ENCODE peak calls at places on chromosomes 4 and X, in eight cellular contexts. J is C1 segment of cervical spinal cord; Q is activated naive CD8-positive, alpha-beta T cell treated with anti-CD3 and anti-CD28 coated beads, Interleukin-2, amount 50 U/mL, for 24 hours; Y is KBM-7; W is HCEC 1CT; S is T-helper 22 cell; C is RKO; K is osteocyte. T is an unnamed sample.

GRCh38 chr4:35124116-35124515 is 1120.2 kb downstream of the ARAP2 start:
- DNase-seq in C (no peak), K (no peak), Y (no peak), W (peak; percentile 13), Q (no peak), S (no peak), J (no peak), T (peak; percentile 18)

GRCh38 chrX:39301041-39301440 is 499.8 kb downstream of the MID1IP1 start:
- DNase-seq in W (no peak), Q (no peak), J (no peak), Y (no peak), K (no peak), C (no peak), S (no peak), T (no peak)

GRCh38 chr4:17968721-17969120 is 52.8 kb downstream of the LCORL start:
- DNase-seq in S (no peak), C (no peak), J (no peak), Y (no peak), W (no peak), Q (no peak), K (no peak), T (no peak)

GRCh38 chr4:113293043-113293560 is 243.6 kb downstream of the ANK2 start:
- DNase-seq in C (no peak), Y (no peak), Q (no peak), K (no peak), J (no peak), S (no peak), W (no peak), T (no peak)

GRCh38 chrX:100911731-100912130 is 17.0 kb downstream of the XKRX start:
- DNase-seq in S (no peak), Y (no peak), C (no peak), J (no peak), W (peak; percentile 4), K (no peak), Q (no peak), T (no peak)

GRCh38 chr4:84474107-84474506 is 25.0 kb downstream of the NKX6-1 start:
- DNase-seq in C (no peak), Y (no peak), S (no peak), Q (no peak), K (no peak), J (no peak), W (no peak), T (no peak)

GRCh38 chr4:48748949-48749596 is 31.0 kb downstream of the FRYL start:
- DNase-seq in J (no peak), C (no peak), Y (peak; percentile 24), W (no peak), K (no peak), S (no peak), Q (no peak), T (no peak)

GRCh38 chr4:184408021-184408710 is 66.2 kb downstream of the IRF2 start:
- DNase-seq in W (peak; percentile 60), C (peak; percentile 28), Y (no peak), J (no peak), Q (no peak), K (no peak), S (no peak), T (peak; percentile 9)

GRCh38 chr4:169184686-169185085 is 86.1 kb downstream of the SH3RF1 start:
- DNase-seq in S (no peak), C (no peak), J (no peak), Q (no peak), W (no peak), K (no peak), Y (no peak), T (no peak)

GRCh38 chr4:185004562-185005208 is 13.6 kb upstream of the HELT start:
- DNase-seq in C (no peak), Q (no peak), S (no peak), J (no peak), K (no peak), W (no peak), Y (no peak), T (no peak)

GRCh38 chr4:114178392-114178791 is 198.9 kb upstream of the ARSJ start:
- DNase-seq in W (no peak), S (no peak), K (no peak), Y (no peak), J (no peak), C (no peak), Q (no peak), T (no peak)

GRCh38 chr4:185269286-185269685 is 59.9 kb downstream of the SNX25 start:
- DNase-seq in C (no peak), W (no peak), Q (no peak), Y (no peak), J (no peak), K (no peak), S (no peak), T (no peak)

GRCh38 chrX:20144491-20144890 is 2.9 kb upstream of the EIF1AX start:
- DNase-seq in W (peak; percentile 81), Q (no peak), Y (peak; percentile 36), C (peak; percentile 88), K (no peak), S (no peak), J (no peak), T (peak; percentile 19)

GRCh38 chr4:124028172-124028571 is 631.6 kb downstream of the SPRY1 start:
- DNase-seq in J (no peak), C (no peak), Q (no peak), K (no peak), S (no peak), Y (no peak), W (no peak), T (no peak)

GRCh38 chr4:54553001-54553400 is 104.8 kb upstream of the KIT start:
- DNase-seq in Y (no peak), K (no peak), Q (no peak), S (no peak), J (no peak), C (no peak), W (peak; percentile 9), T (no peak)

GRCh38 chrX:7112071-7112470 is 35.4 kb upstream of the STS start:
- DNase-seq in J (no peak), W (no peak), Q (no peak), K (no peak), C (no peak), S (no peak), Y (no peak), T (no peak)

GRCh38 chr4:52704676-52705075 is 45.6 kb upstream of the USP46 start:
- DNase-seq in J (no peak), K (no peak), W (no peak), C (no peak), Y (no peak), Q (no peak), S (no peak), T (no peak)

GRCh38 chr4:8817813-8818062 is 53.9 kb downstream of the HMX1 start:
- DNase-seq in K (no peak), Q (no peak), J (no peak), Y (no peak), W (no peak), C (no peak), S (no peak), T (no peak)

GRCh38 chr4:176238819-176239218 is 30.2 kb downstream of the ASB5 start:
- DNase-seq in Y (no peak), J (no peak), C (no peak), Q (no peak), W (no peak), K (no peak), S (no peak), T (no peak)

GRCh38 chr4:145734576-145735329 is 54.8 kb downstream of the C4orf51 start:
- DNase-seq in C (peak; percentile 94), S (no peak), J (no peak), K (no peak), W (peak; percentile 82), Y (no peak), Q (no peak), T (peak; percentile 91)

GRCh38 chr4:176753049-176753448 is 39.7 kb downstream of the VEGFC start:
- DNase-seq in W (peak; percentile 89), C (peak; percentile 33), Q (no peak), J (no peak), K (peak; percentile 85), S (no peak), Y (no peak), T (peak; percentile 53)

GRCh38 chr4:30716158-30716557 is 4.0 kb upstream of the PCDH7 start:
- DNase-seq in Q (no peak), C (peak; percentile 70), W (peak; percentile 47), S (no peak), Y (peak; percentile 27), K (no peak), J (no peak), T (peak; percentile 55)

GRCh38 chrX:127030011-127030738 is 210.6 kb downstream of the PRR32 start:
- DNase-seq in J (no peak), K (no peak), Y (no peak), Q (no peak), S (no peak), C (no peak), W (no peak), T (no peak)

GRCh38 chrX:139932901-139933796 is at the start of gene ATP11C:
- DNase-seq in S (peak; percentile 70), K (peak; percentile 93), W (peak; percentile 75), Y (peak; percentile 94), Q (peak; percentile 81), J (peak; percentile 7), C (peak; percentile 78), T (peak; percentile 76)

GRCh38 chrX:42176790-42177189 is 253.4 kb upstream of the CASK start:
- DNase-seq in Y (no peak), S (no peak), J (no peak), K (no peak), C (no peak), Q (no peak), W (no peak), T (no peak)